ENCODE peak calls at places on chromosomes 6 and 20, in four cellular contexts. L is stimulated activated CD4-positive, alpha-beta T cell treated with anti-CD3 and anti-CD28 coated beads, Interleukin-2, amount 100 ng/mL, for 48 hours; D is cardiac fibroblast; B is left cardiac atrium. F is an unnamed sample.

GRCh38 chr6:137678451-137678850 is 184.3 kb upstream of the OLIG3 start:
- DNase-seq in L (no peak), D (no peak), B (no peak), F (no peak)

GRCh38 chr20:58087567-58087858 is 140.9 kb downstream of the ANKRD60 start:
- DNase-seq in L (no peak), D (no peak), B (no peak), F (no peak)

GRCh38 chr6:149234051-149234962 is 83.2 kb upstream of the TAB2 start:
- DNase-seq in L (no peak), D (peak; percentile 49), B (no peak), F (peak; percentile 46)

GRCh38 chr6:69343856-69344255 is 453.0 kb downstream of the LMBRD1 start:
- DNase-seq in L (no peak), D (no peak), B (no peak), F (no peak)

GRCh38 chr20:10581823-10582222 is 92.0 kb downstream of the JAG1 start:
- DNase-seq in L (no peak), D (peak; percentile 71), B (no peak), F (no peak)

GRCh38 chr20:50837532-50838321 is 42.9 kb downstream of the BCAS4 start:
- DNase-seq in L (no peak), D (peak; percentile 33), B (peak; percentile 40), F (peak; percentile 76)

GRCh38 chr20:13212750-13213149 is 8.3 kb upstream of the ISM1 start:
- DNase-seq in L (no peak), D (no peak), B (no peak), F (no peak)

GRCh38 chr6:157046776-157047175 is 269.6 kb downstream of the ARID1B start:
- DNase-seq in L (no peak), D (no peak), B (no peak), F (no peak)

GRCh38 chr20:13783528-13783927 is 1.2 kb downstream of the ESF1 start:
- DNase-seq in L (no peak), D (no peak), B (no peak), F (no peak)

GRCh38 chr6:85459224-85459901 is 9.5 kb downstream of the NT5E start:
- DNase-seq in L (no peak), D (peak; percentile 93), B (no peak), F (peak; percentile 41)

GRCh38 chr6:38021029-38021428 is 201.5 kb downstream of the ZFAND3 start:
- DNase-seq in L (no peak), D (no peak), B (no peak), F (no peak)

GRCh38 chr6:169008641-169009040 is 245.0 kb downstream of the THBS2 start:
- DNase-seq in L (no peak), D (peak; percentile 24), B (no peak), F (peak; percentile 21)

GRCh38 chr20:25084616-25085187 is 2.8 kb upstream of the VSX1 start:
- DNase-seq in L (no peak), D (no peak), B (no peak), F (peak; percentile 60)

GRCh38 chr6:12420626-12421025 is 130.5 kb downstream of the EDN1 start:
- DNase-seq in L (no peak), D (no peak), B (no peak), F (no peak)

GRCh38 chr6:138277835-138278234 is 59.5 kb upstream of the PBOV1 start:
- DNase-seq in L (no peak), D (no peak), B (no peak), F (no peak)

GRCh38 chr6:155328539-155329459 is 14.5 kb upstream of the TFB1M start:
- DNase-seq in L (no peak), D (peak; percentile 33), B (no peak), F (peak; percentile 96)

GRCh38 chr6:118083711-118084110 is 176.6 kb downstream of the SLC35F1 start:
- DNase-seq in L (no peak), D (no peak), B (no peak), F (no peak)

GRCh38 chr6:43125119-43125518 is 46.0 kb upstream of the SRF start:
- DNase-seq in L (no peak), D (peak; percentile 69), B (no peak), F (no peak)

GRCh38 chr6:28953039-28953872 is 29.5 kb upstream of the TRIM27 start:
- DNase-seq in L (peak; percentile 68), D (peak; percentile 85), B (no peak), F (peak; percentile 50)

GRCh38 chr6:154001494-154002285 is 37.4 kb upstream of the OPRM1 start:
- DNase-seq in L (no peak), D (no peak), B (no peak), F (no peak)

GRCh38 chr6:43544461-43544860 is 27.6 kb downstream of the POLR1C start:
- DNase-seq in L (no peak), D (no peak), B (no peak), F (no peak)

GRCh38 chr20:49310695-49311094 is 32.8 kb upstream of the ZNFX1 start:
- DNase-seq in L (no peak), D (peak; percentile 70), B (no peak), F (no peak)

GRCh38 chr6:16800942-16801341 is 39.7 kb upstream of the ATXN1 start:
- DNase-seq in L (no peak), D (peak; percentile 50), B (no peak), F (no peak)

GRCh38 chr6:134764741-134765140 is 185.2 kb downstream of the ALDH8A1 start:
- DNase-seq in L (no peak), D (no peak), B (no peak), F (no peak)

GRCh38 chr6:32195652-32195901 is 3.1 kb upstream of the GPSM3 start:
- DNase-seq in L (peak; percentile 100), D (peak; percentile 100), B (peak; percentile 100), F (peak; percentile 97)

GRCh38 chr20:17943343-17943742 is 25.3 kb downstream of the SNX5 start:
- DNase-seq in L (no peak), D (no peak), B (no peak), F (no peak)